ENCODE peak calls at places on chromosome 1, in seven cellular contexts. X is stimulated activated CD4-positive, alpha-beta T cell treated with anti-CD3 and anti-CD28 coated beads, Interleukin-4, amount 100 ng/mL, for 48 hours; W is A172; I is cardiac muscle cell; B is activated CD8-positive, alpha-beta memory T cell treated with anti-CD3 and anti-CD28 coated beads, Interleukin-2, amount 50 U/mL, for 4 hours; Q is HFFc6; D is AG08396. M is an unnamed sample.

GRCh38 chr1:93595266-93595665 is 86.4 kb downstream of the BCAR3 start:
- DNase-seq in X (no peak), W (no peak), I (no peak), B (no peak), Q (peak; percentile 78), D (peak; percentile 39), M (no peak)

GRCh38 chr1:89254658-89255287 is 17.9 kb downstream of the GBP5 start:
- DNase-seq in X (no peak), W (no peak), I (peak; percentile 11), B (no peak), Q (no peak), D (no peak), M (no peak)

GRCh38 chr1:186183219-186183618 is 191.8 kb downstream of the TPR start:
- DNase-seq in X (peak; percentile 26), W (peak; percentile 85), I (no peak), B (no peak), Q (peak; percentile 55), D (peak; percentile 16), M (peak; percentile 86)

GRCh38 chr1:6424619-6425593 is at the start of gene ESPN:
- DNase-seq in X (no peak), W (no peak), I (no peak), B (no peak), Q (no peak), D (no peak), M (no peak)

GRCh38 chr1:14921057-14921456 is 232.5 kb upstream of the TMEM51 start:
- DNase-seq in X (no peak), W (no peak), I (no peak), B (no peak), Q (no peak), D (no peak), M (no peak)

GRCh38 chr1:234585333-234586055 is 24.5 kb downstream of the IRF2BP2 start:
- DNase-seq in X (no peak), W (no peak), I (no peak), B (no peak), Q (no peak), D (peak; percentile 60), M (peak; percentile 82)

GRCh38 chr1:69305621-69306020 is 262.1 kb upstream of the LRRC7 start:
- DNase-seq in X (no peak), W (no peak), I (no peak), B (no peak), Q (no peak), D (no peak), M (no peak)

GRCh38 chr1:165367375-165367993 is 11.0 kb upstream of the LMX1A start:
- DNase-seq in X (peak; percentile 66), W (peak; percentile 65), I (peak; percentile 83), B (peak; percentile 82), Q (peak; percentile 47), D (peak; percentile 80), M (peak; percentile 75)

GRCh38 chr1:235783148-235783776 is 83.4 kb downstream of the LYST start:
- DNase-seq in X (no peak), W (peak; percentile 55), I (peak; percentile 31), B (no peak), Q (peak; percentile 64), D (peak; percentile 8), M (peak; percentile 15)